ENCODE peak calls at places on chromosomes 1 and 21, in four cellular contexts. P, U, N and K are unnamed samples. For H3K4me1 and H3K36me3, the result is how much of the 10 kb centered on the place peaks cover.

GRCh38 chr1:109914587-109915240 is 4.1 kb downstream of the CSF1 start:
- DNase-seq in P (no peak), U (peak), N (peak), K (no peak)

GRCh38 chr1:109240158-109241152 is 8.9 kb upstream of the CELSR2 start:
- DNase-seq in P (no peak), U (no peak), N (no peak), K (no peak)

GRCh38 chr1:34684246-34684645 is 70.6 kb upstream of the GJB5 start:
- DNase-seq in P (no peak), U (no peak), N (no peak), K (no peak)

GRCh38 chr1:40344597-40344996 is 27.5 kb upstream of the COL9A2 start:
- DNase-seq in P (no peak), U (peak), N (peak), K (peak)

GRCh38 chr21:16211339-16212303 is 481.8 kb downstream of the USP25 start:
- DNase-seq in P (peak), U (no peak), N (no peak), K (no peak)

GRCh38 chr1:206941766-206942418 is 4.4 kb downstream of the PIGR start:
- DNase-seq in P (peak), U (no peak), N (no peak), K (no peak)

GRCh38 chr1:161885013-161885412 is 118.9 kb downstream of the ATF6 start:
- DNase-seq in P (no peak), U (no peak), N (peak), K (no peak)

GRCh38 chr1:28115267-28115666 is 26.9 kb upstream of the EYA3 start:
- DNase-seq in P (no peak), U (no peak), N (peak), K (no peak)

GRCh38 chr21:42199488-42200463 is 19.2 kb upstream of the ABCG1 start:
- DNase-seq in P (no peak), U (no peak), N (no peak), K (no peak)

GRCh38 chr1:39107891-39108290 is 81.7 kb downstream of the NDUFS5 start:
- DNase-seq in P (no peak), U (no peak), N (no peak), K (no peak)

GRCh38 chr1:59185163-59185855 is 111.6 kb upstream of the FGGY start:
- DNase-seq in P (no peak), U (no peak), N (no peak), K (no peak)

GRCh38 chr1:66764994-66765578 is 12.8 kb downstream of the DYNLT5 start:
- DNase-seq in P (peak), U (no peak), N (peak), K (no peak)

GRCh38 chr1:229579101-229579651 is 20.7 kb upstream of the ABCB10 start:
- DNase-seq in P (no peak), U (no peak), N (peak), K (no peak)

GRCh38 chr1:83910461-83910860 is 88.5 kb downstream of the TTLL7 start:
- DNase-seq in P (no peak), U (no peak), N (no peak), K (no peak)

GRCh38 chr1:247096544-247096943 is 7.6 kb downstream of the ZNF669 start:
- DNase-seq in P (no peak), U (no peak), N (no peak), K (no peak)

GRCh38 chr1:116826818-116827606 is 72.8 kb downstream of the CD2 start:
- DNase-seq in P (no peak), U (no peak), N (no peak), K (no peak)

GRCh38 chr1:10682114-10682445 is 114.4 kb downstream of the CASZ1 start:
- DNase-seq in P (peak), U (no peak), N (no peak), K (no peak)

GRCh38 chr1:10680487-10680886 is 116.0 kb downstream of the CASZ1 start:
- DNase-seq in P (no peak), U (no peak), N (no peak), K (no peak)

GRCh38 chr1:10685196-10685850 is 111.1 kb downstream of the CASZ1 start:
- DNase-seq in P (no peak), U (no peak), N (no peak), K (no peak)

GRCh38 chr1:10681296-10682113 is 114.9 kb downstream of the CASZ1 start:
- DNase-seq in P (peak), U (no peak), N (no peak), K (no peak)

GRCh38 chr1:10682449-10683365 is 113.7 kb downstream of the CASZ1 start:
- DNase-seq in P (peak), U (no peak), N (no peak), K (no peak)
- H3K4me1 ChIP-seq in P (half or more), U (under half), N (under half), K (half or more)

GRCh38 chr1:153697191-153697872 is 18.8 kb downstream of the NPR1 start:
- DNase-seq in P (peak), U (peak), N (peak), K (peak)

GRCh38 chr1:153699768-153700167 is 21.3 kb downstream of the NPR1 start:
- DNase-seq in P (no peak), U (no peak), N (no peak), K (no peak)

GRCh38 chr1:153698648-153699004 is 20.1 kb downstream of the NPR1 start:
- DNase-seq in P (no peak), U (no peak), N (no peak), K (no peak)

GRCh38 chr1:153697873-153698647 is 19.6 kb downstream of the NPR1 start:
- DNase-seq in P (no peak), U (peak), N (peak), K (peak)

GRCh38 chr1:153699116-153699515 is 20.6 kb downstream of the NPR1 start:
- DNase-seq in P (no peak), U (no peak), N (no peak), K (no peak)
- H3K27ac ChIP-seq in P (no peak), U (peak), N (peak), K (peak)

GRCh38 chr1:29317916-29318530 is 81.7 kb downstream of the PTPRU start:
- DNase-seq in P (no peak), U (no peak), N (no peak), K (no peak)
- H3K36me3 ChIP-seq in P (under half), U (under half), N (half or more), K (under half)

GRCh38 chr1:51622455-51622913 is 5.6 kb downstream of the OSBPL9 start:
- DNase-seq in P (peak), U (peak), N (peak), K (peak)
- H3K4me1 ChIP-seq in P (under half), U (under half), N (under half), K (under half)

DNA sequence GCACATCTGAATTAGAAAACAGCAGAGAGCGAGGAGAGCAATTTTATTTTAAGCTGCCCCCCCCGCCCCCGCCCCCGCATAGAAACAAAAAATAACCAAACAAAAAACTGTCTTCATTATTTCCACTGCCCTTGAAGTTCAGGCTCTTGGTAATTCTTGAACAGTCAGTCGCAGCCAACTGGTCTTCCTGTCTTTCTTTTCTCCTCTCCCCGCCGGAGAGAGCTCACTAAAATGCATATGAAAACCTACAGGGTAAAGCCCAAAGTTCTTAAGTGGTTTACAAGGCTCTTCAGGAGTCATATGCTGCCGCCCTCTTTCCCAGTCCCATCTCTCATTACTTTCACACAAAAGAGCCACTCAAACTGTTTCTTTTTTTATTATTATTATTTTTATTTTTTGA is 1.1 kb upstream of the ANKRD35 start:
- DNase-seq in P (no peak), U (no peak), N (no peak), K (no peak)
- H3K27ac ChIP-seq in P (no peak), U (peak), N (peak), K (peak)

GRCh38 chr1:31912839-31913239 is 25.3 kb downstream of the PTP4A2 start:
- DNase-seq in P (no peak), U (no peak), N (no peak), K (no peak)
- H3K36me3 ChIP-seq in P (under half), U (under half), N (under half), K (half or more)

GRCh38 chr1:21301794-21302440 is 11.7 kb upstream of the ECE1 start:
- DNase-seq in P (no peak), U (no peak), N (no peak), K (no peak)
- H3K4me1 ChIP-seq in P (under half), U (under half), N (under half), K (under half)

GRCh38 chr1:176205322-176205914 is 1.7 kb downstream of the COP1 start:
- DNase-seq in P (no peak), U (no peak), N (no peak), K (no peak)
- H3K27ac ChIP-seq in P (peak), U (peak), N (peak), K (peak)